ENCODE peak calls at places on chromosomes 1 and 21, in six cellular contexts. One of them, this sample, is unnamed.
A peak's percentile ranks its signal among the peaks of the same experiment; 100 is the strongest.

GRCh38 chr1:183472488-183473285 is at the start of gene SMG7:
- DNase-seq in GM23338: peak; percentile 65
- DNase-seq in pancreas: peak; percentile 52
- DNase-seq in fibroblast of lung: no peak
- DNase-seq in mesendoderm: peak; percentile 60
- DNase-seq in left ventricle myocardium inferior: peak; percentile 44
- DNase-seq in this sample: peak; percentile 76

GRCh38 chr1:236147068-236147467 is 4.7 kb downstream of the GPR137B start:
- DNase-seq in fibroblast of lung: no peak
- DNase-seq in left ventricle myocardium inferior: no peak
- DNase-seq in pancreas: no peak
- DNase-seq in GM23338: no peak
- DNase-seq in mesendoderm: no peak
- DNase-seq in this sample: peak; percentile 41

GRCh38 chr1:161805399-161806197 is 39.5 kb downstream of the ATF6 start:
- DNase-seq in fibroblast of lung: no peak
- DNase-seq in left ventricle myocardium inferior: no peak
- DNase-seq in mesendoderm: no peak
- DNase-seq in GM23338: no peak
- DNase-seq in pancreas: no peak
- DNase-seq in this sample: no peak

GRCh38 chr1:212595229-212595628 is 13.3 kb upstream of the ATF3 start:
- DNase-seq in left ventricle myocardium inferior: no peak
- DNase-seq in fibroblast of lung: no peak
- DNase-seq in GM23338: peak; percentile 57
- DNase-seq in pancreas: no peak
- DNase-seq in mesendoderm: peak; percentile 71
- DNase-seq in this sample: no peak

GRCh38 chr1:107895403-107896181 is 69.4 kb downstream of the VAV3 start:
- DNase-seq in GM23338: no peak
- DNase-seq in mesendoderm: no peak
- DNase-seq in pancreas: no peak
- DNase-seq in fibroblast of lung: no peak
- DNase-seq in left ventricle myocardium inferior: no peak
- DNase-seq in this sample: no peak

GRCh38 chr1:236835491-236835890 is 40.4 kb downstream of the MTR start:
- DNase-seq in GM23338: no peak
- DNase-seq in mesendoderm: peak; percentile 45
- DNase-seq in left ventricle myocardium inferior: no peak
- DNase-seq in fibroblast of lung: no peak
- DNase-seq in pancreas: no peak
- DNase-seq in this sample: no peak

GRCh38 chr1:117669572-117669971 is 63.7 kb downstream of the TENT5C start:
- DNase-seq in GM23338: no peak
- DNase-seq in left ventricle myocardium inferior: peak; percentile 23
- DNase-seq in mesendoderm: no peak
- DNase-seq in fibroblast of lung: no peak
- DNase-seq in pancreas: no peak
- DNase-seq in this sample: no peak

GRCh38 chr21:45378258-45378966 is 26.6 kb upstream of the COL18A1 start:
- DNase-seq in pancreas: peak; percentile 8
- DNase-seq in left ventricle myocardium inferior: peak; percentile 12
- DNase-seq in fibroblast of lung: peak; percentile 37
- DNase-seq in mesendoderm: peak; percentile 76
- DNase-seq in GM23338: peak; percentile 80
- DNase-seq in this sample: peak; percentile 18

GRCh38 chr1:30417701-30418425 is 305.5 kb downstream of the MATN1 start:
- DNase-seq in mesendoderm: no peak
- DNase-seq in fibroblast of lung: no peak
- DNase-seq in left ventricle myocardium inferior: no peak
- DNase-seq in GM23338: no peak
- DNase-seq in pancreas: no peak
- DNase-seq in this sample: no peak

GRCh38 chr21:46100426-46100825 is 2.5 kb downstream of the COL6A2 start:
- DNase-seq in fibroblast of lung: peak; percentile 76
- DNase-seq in pancreas: peak; percentile 5
- DNase-seq in mesendoderm: no peak
- DNase-seq in GM23338: no peak
- DNase-seq in left ventricle myocardium inferior: no peak
- DNase-seq in this sample: no peak

GRCh38 chr1:60848583-60849188 is 233.7 kb upstream of the NFIA start:
- DNase-seq in fibroblast of lung: peak; percentile 74
- DNase-seq in pancreas: no peak
- DNase-seq in GM23338: peak; percentile 76
- DNase-seq in mesendoderm: peak; percentile 85
- DNase-seq in left ventricle myocardium inferior: no peak
- DNase-seq in this sample: no peak

GRCh38 chr1:243639027-243639658 is 210.9 kb downstream of the AKT3 start:
- DNase-seq in GM23338: no peak
- DNase-seq in left ventricle myocardium inferior: no peak
- DNase-seq in mesendoderm: no peak
- DNase-seq in fibroblast of lung: no peak
- DNase-seq in pancreas: no peak
- DNase-seq in this sample: no peak

GRCh38 chr1:40532844-40533424 is 1.5 kb downstream of the ZNF684 start:
- DNase-seq in left ventricle myocardium inferior: no peak
- DNase-seq in fibroblast of lung: peak; percentile 63
- DNase-seq in GM23338: peak; percentile 69
- DNase-seq in mesendoderm: peak; percentile 73
- DNase-seq in pancreas: no peak
- DNase-seq in this sample: no peak

GRCh38 chr1:3312894-3313578 is 141.4 kb upstream of the ARHGEF16 start:
- DNase-seq in mesendoderm: peak; percentile 95
- DNase-seq in left ventricle myocardium inferior: peak; percentile 87
- DNase-seq in GM23338: peak; percentile 47
- DNase-seq in fibroblast of lung: peak; percentile 98
- DNase-seq in pancreas: peak; percentile 72
- DNase-seq in this sample: peak; percentile 99

GRCh38 chr1:13652238-13652637 is 47.8 kb upstream of the PRDM2 start:
- DNase-seq in fibroblast of lung: no peak
- DNase-seq in mesendoderm: no peak
- DNase-seq in pancreas: no peak
- DNase-seq in left ventricle myocardium inferior: no peak
- DNase-seq in GM23338: no peak
- DNase-seq in this sample: no peak

GRCh38 chr21:45410865-45411809 is 6.2 kb downstream of the COL18A1 start:
- DNase-seq in left ventricle myocardium inferior: peak; percentile 76
- DNase-seq in fibroblast of lung: no peak
- DNase-seq in mesendoderm: no peak
- DNase-seq in pancreas: peak; percentile 5
- DNase-seq in GM23338: no peak
- DNase-seq in this sample: peak; percentile 70

GRCh38 chr1:99992044-99992722 is 22.4 kb downstream of the SLC35A3 start:
- DNase-seq in left ventricle myocardium inferior: no peak
- DNase-seq in GM23338: no peak
- DNase-seq in fibroblast of lung: no peak
- DNase-seq in mesendoderm: no peak
- DNase-seq in pancreas: no peak
- DNase-seq in this sample: no peak

GRCh38 chr1:110235181-110235838 is 25.2 kb downstream of the KCNC4 start:
- DNase-seq in mesendoderm: no peak
- DNase-seq in GM23338: no peak
- DNase-seq in fibroblast of lung: no peak
- DNase-seq in pancreas: peak; percentile 64
- DNase-seq in left ventricle myocardium inferior: no peak
- DNase-seq in this sample: no peak

GRCh38 chr1:220441211-220441610 is 86.7 kb upstream of the MARK1 start:
- DNase-seq in fibroblast of lung: no peak
- DNase-seq in pancreas: no peak
- DNase-seq in mesendoderm: no peak
- DNase-seq in GM23338: no peak
- DNase-seq in left ventricle myocardium inferior: no peak
- DNase-seq in this sample: no peak

GRCh38 chr1:24118410-24119242 is 6.7 kb upstream of the MYOM3 start:
- DNase-seq in mesendoderm: no peak
- DNase-seq in fibroblast of lung: no peak
- DNase-seq in GM23338: no peak
- DNase-seq in pancreas: peak; percentile 87
- DNase-seq in left ventricle myocardium inferior: no peak
- DNase-seq in this sample: no peak

GRCh38 chr21:43372663-43373386 is 54.1 kb downstream of the SIK1 start:
- DNase-seq in GM23338: no peak
- DNase-seq in fibroblast of lung: no peak
- DNase-seq in pancreas: no peak
- DNase-seq in mesendoderm: no peak
- DNase-seq in left ventricle myocardium inferior: no peak
- DNase-seq in this sample: no peak

GRCh38 chr1:175757381-175758015 is 14.1 kb upstream of the TNR start:
- DNase-seq in GM23338: peak; percentile 83
- DNase-seq in fibroblast of lung: no peak
- DNase-seq in pancreas: no peak
- DNase-seq in left ventricle myocardium inferior: no peak
- DNase-seq in mesendoderm: peak; percentile 69
- DNase-seq in this sample: no peak

GRCh38 chr21:25501996-25502665 is 105.2 kb downstream of the MRPL39 start:
- DNase-seq in fibroblast of lung: no peak
- DNase-seq in pancreas: no peak
- DNase-seq in mesendoderm: no peak
- DNase-seq in left ventricle myocardium inferior: no peak
- DNase-seq in GM23338: no peak
- DNase-seq in this sample: no peak

GRCh38 chr1:209207126-209207700 is 376.3 kb upstream of the CAMK1G start:
- DNase-seq in mesendoderm: no peak
- DNase-seq in GM23338: no peak
- DNase-seq in left ventricle myocardium inferior: no peak
- DNase-seq in fibroblast of lung: no peak
- DNase-seq in pancreas: no peak
- DNase-seq in this sample: no peak

GRCh38 chr1:215899901-215900300 is 332.8 kb downstream of the KCTD3 start:
- DNase-seq in fibroblast of lung: no peak
- DNase-seq in pancreas: no peak
- DNase-seq in GM23338: no peak
- DNase-seq in mesendoderm: no peak
- DNase-seq in left ventricle myocardium inferior: no peak
- DNase-seq in this sample: no peak

GRCh38 chr1:169510060-169510459 is 24.3 kb upstream of the SLC19A2 start:
- DNase-seq in fibroblast of lung: no peak
- DNase-seq in pancreas: no peak
- DNase-seq in GM23338: no peak
- DNase-seq in mesendoderm: no peak
- DNase-seq in left ventricle myocardium inferior: no peak
- DNase-seq in this sample: no peak

GRCh38 chr1:211616231-211617031 is 37.5 kb upstream of the SLC30A1 start:
- DNase-seq in GM23338: no peak
- DNase-seq in pancreas: no peak
- DNase-seq in mesendoderm: no peak
- DNase-seq in left ventricle myocardium inferior: peak; percentile 66
- DNase-seq in fibroblast of lung: peak; percentile 39
- DNase-seq in this sample: peak; percentile 89

GRCh38 chr21:44006017-44006624 is 6.0 kb upstream of the TRAPPC10 start:
- DNase-seq in fibroblast of lung: peak; percentile 77
- DNase-seq in left ventricle myocardium inferior: no peak
- DNase-seq in GM23338: no peak
- DNase-seq in pancreas: no peak
- DNase-seq in mesendoderm: no peak
- DNase-seq in this sample: peak; percentile 39

GRCh38 chr1:199551967-199552565 is 475.4 kb upstream of the NR5A2 start:
- DNase-seq in fibroblast of lung: peak; percentile 85
- DNase-seq in pancreas: peak; percentile 36
- DNase-seq in mesendoderm: peak; percentile 59
- DNase-seq in GM23338: peak; percentile 79
- DNase-seq in left ventricle myocardium inferior: no peak
- DNase-seq in this sample: no peak

GRCh38 chr1:198934414-198934813 is 295.6 kb downstream of the PTPRC start:
- DNase-seq in mesendoderm: no peak
- DNase-seq in fibroblast of lung: no peak
- DNase-seq in left ventricle myocardium inferior: no peak
- DNase-seq in GM23338: no peak
- DNase-seq in pancreas: no peak
- DNase-seq in this sample: no peak

GRCh38 chr1:180433873-180434272 is 68.5 kb downstream of the ACBD6 start:
- DNase-seq in pancreas: no peak
- DNase-seq in GM23338: peak; percentile 24
- DNase-seq in mesendoderm: no peak
- DNase-seq in left ventricle myocardium inferior: no peak
- DNase-seq in fibroblast of lung: no peak
- DNase-seq in this sample: no peak

GRCh38 chr1:180425956-180426355 is 76.4 kb downstream of the ACBD6 start:
- DNase-seq in GM23338: no peak
- DNase-seq in pancreas: no peak
- DNase-seq in left ventricle myocardium inferior: no peak
- DNase-seq in fibroblast of lung: peak; percentile 34
- DNase-seq in mesendoderm: no peak
- DNase-seq in this sample: no peak

GRCh38 chr1:180424848-180425457 is 77.4 kb downstream of the ACBD6 start:
- DNase-seq in fibroblast of lung: no peak
- DNase-seq in mesendoderm: peak; percentile 42
- DNase-seq in left ventricle myocardium inferior: no peak
- DNase-seq in pancreas: no peak
- DNase-seq in GM23338: no peak
- DNase-seq in this sample: no peak

GRCh38 chr1:180431683-180432082 is 70.7 kb downstream of the ACBD6 start:
- DNase-seq in pancreas: no peak
- DNase-seq in left ventricle myocardium inferior: no peak
- DNase-seq in fibroblast of lung: no peak
- DNase-seq in mesendoderm: no peak
- DNase-seq in GM23338: no peak
- DNase-seq in this sample: no peak

GRCh38 chr1:180428782-180429695 is 73.3 kb downstream of the ACBD6 start:
- DNase-seq in pancreas: no peak
- DNase-seq in GM23338: no peak
- DNase-seq in left ventricle myocardium inferior: no peak
- DNase-seq in mesendoderm: no peak
- DNase-seq in fibroblast of lung: no peak
- DNase-seq in this sample: no peak
- H3K4me3 ChIP-seq in pancreas: no peak overlapping the region
- H3K4me3 ChIP-seq in GM23338: no peak overlapping the region
- H3K4me3 ChIP-seq in left ventricle myocardium inferior: no peak overlapping the region
- H3K4me3 ChIP-seq in mesendoderm: no peak overlapping the region
- H3K4me3 ChIP-seq in fibroblast of lung: no peak overlapping the region
- H3K4me3 ChIP-seq in this sample: no peak overlapping the region

GRCh38 chr1:145990249-145991097 is 5.9 kb downstream of the TXNIP start:
- DNase-seq in left ventricle myocardium inferior: no peak
- DNase-seq in fibroblast of lung: peak; percentile 81
- DNase-seq in mesendoderm: peak; percentile 67
- DNase-seq in GM23338: peak; percentile 31
- DNase-seq in pancreas: no peak
- DNase-seq in this sample: peak; percentile 57
- H3K4me1 ChIP-seq in left ventricle myocardium inferior: peaks cover 81% of the 10 kb centered on the region
- H3K4me1 ChIP-seq in fibroblast of lung: peaks cover 8% of the 10 kb centered on the region
- H3K4me1 ChIP-seq in mesendoderm: no peaks in the 10 kb centered on the region
- H3K4me1 ChIP-seq in GM23338: peaks cover 13% of the 10 kb centered on the region
- H3K4me1 ChIP-seq in pancreas: peaks cover 33% of the 10 kb centered on the region
- H3K4me1 ChIP-seq in this sample: peaks cover 37% of the 10 kb centered on the region

GRCh38 chr1:154222918-154223317 is 2.2 kb downstream of the UBAP2L start:
- DNase-seq in pancreas: no peak
- DNase-seq in GM23338: no peak
- DNase-seq in fibroblast of lung: no peak
- DNase-seq in left ventricle myocardium inferior: no peak
- DNase-seq in mesendoderm: no peak
- DNase-seq in this sample: no peak
- H3K4me3 ChIP-seq in pancreas: no peak overlapping the region
- H3K4me3 ChIP-seq in GM23338: peak overlapping the region; percentile 75
- H3K4me3 ChIP-seq in fibroblast of lung: peak overlapping the region; percentile 88
- H3K4me3 ChIP-seq in left ventricle myocardium inferior: peak overlapping the region; percentile 87
- H3K4me3 ChIP-seq in mesendoderm: no peak overlapping the region
- H3K4me3 ChIP-seq in this sample: peak overlapping the region; percentile 72

GRCh38 chr1:155984341-155984740 is 6.0 kb upstream of the ARHGEF2 start:
- DNase-seq in mesendoderm: peak; percentile 75
- DNase-seq in pancreas: no peak
- DNase-seq in left ventricle myocardium inferior: no peak
- DNase-seq in fibroblast of lung: no peak
- DNase-seq in GM23338: peak; percentile 97
- DNase-seq in this sample: no peak
- H3K4me1 ChIP-seq in mesendoderm: peaks cover 4% of the 10 kb centered on the region
- H3K4me1 ChIP-seq in pancreas: peaks cover 10% of the 10 kb centered on the region
- H3K4me1 ChIP-seq in left ventricle myocardium inferior: peaks cover 64% of the 10 kb centered on the region
- H3K4me1 ChIP-seq in fibroblast of lung: peaks cover 38% of the 10 kb centered on the region
- H3K4me1 ChIP-seq in GM23338: peaks cover 44% of the 10 kb centered on the region
- H3K4me1 ChIP-seq in this sample: peaks cover 52% of the 10 kb centered on the region

This sample was measured in tibial artery.